ENCODE peak calls at places on chromosomes 1 and 21, in seven cellular contexts. T is neuronal stem cell, G is IMR-90, J is H9, W is mesenchymal stem cell, R is H1, B is trophoblast cell. M is an unnamed sample.
A peak's percentile ranks its signal among the peaks of the same experiment; 100 is the strongest.

GRCh38 chr1:151047925-151048644 is 534 bp downstream of the C1orf56 start:
- DNase-seq in T (peak; percentile 49), G (peak; percentile 57), J (peak; percentile 87), W (peak; percentile 77), R (peak; percentile 85), B (peak; percentile 20), M (peak; percentile 89)

GRCh38 chr1:26827205-26827604 is 717 bp downstream of the ZDHHC18 start:
- DNase-seq in T (no peak), G (no peak), J (no peak), W (no peak), R (no peak), B (no peak), M (no peak)

GRCh38 chr21:16124397-16125130 is 394.8 kb downstream of the USP25 start:
- DNase-seq in T (no peak), G (peak; percentile 89), J (no peak), W (peak; percentile 37), R (no peak), B (no peak), M (no peak)

GRCh38 chr21:33196956-33197374 is 32.8 kb upstream of the IFNAR2 start:
- DNase-seq in T (peak; percentile 78), G (peak; percentile 62), J (peak; percentile 81), W (peak; percentile 73), R (peak; percentile 77), B (peak; percentile 56), M (peak; percentile 87)

GRCh38 chr21:45499970-45500575 is 42.2 kb downstream of the SLC19A1 start:
- DNase-seq in T (no peak), G (no peak), J (no peak), W (no peak), R (no peak), B (no peak), M (no peak)

GRCh38 chr1:24502168-24503002 is at the start of gene RCAN3:
- DNase-seq in T (peak; percentile 65), G (peak; percentile 75), J (peak; percentile 87), W (peak; percentile 84), R (peak; percentile 88), B (peak; percentile 90), M (peak; percentile 95)

GRCh38 chr1:230069813-230070212 is 2.8 kb downstream of the GALNT2 start:
- DNase-seq in T (no peak), G (no peak), J (no peak), W (no peak), R (peak; percentile 32), B (no peak), M (no peak)

GRCh38 chr21:41957991-41958766 is 4.4 kb upstream of the C2CD2 start:
- DNase-seq in T (no peak), G (peak; percentile 98), J (no peak), W (peak; percentile 94), R (no peak), B (peak; percentile 83), M (peak; percentile 75)

GRCh38 chr1:117060441-117061317 is 553 bp downstream of the TTF2 start:
- DNase-seq in T (no peak), G (peak; percentile 34), J (no peak), W (peak; percentile 73), R (no peak), B (no peak), M (peak; percentile 75)

DNA sequence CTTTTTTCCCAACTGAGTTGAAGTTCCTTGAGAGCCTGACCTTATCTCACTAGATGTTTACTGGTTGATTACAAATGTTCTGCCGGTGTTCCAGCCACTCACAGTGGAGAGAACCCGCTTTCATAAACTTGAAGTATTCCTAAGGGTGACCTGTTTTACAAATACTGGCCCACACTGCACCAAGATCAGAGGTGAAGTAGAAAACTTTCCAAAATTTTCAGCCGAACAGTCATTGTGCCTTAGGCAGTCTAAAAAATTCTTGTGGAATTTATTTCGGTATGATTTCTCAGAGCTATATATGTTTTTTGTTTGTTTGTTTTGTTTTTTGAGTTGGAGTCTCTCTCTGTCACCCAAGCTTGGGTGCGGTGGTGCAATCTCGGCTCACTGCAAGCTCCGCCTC is 44.9 kb upstream of the GUCA2B start:
- DNase-seq in T (no peak), G (no peak), J (no peak), W (no peak), R (no peak), B (peak; percentile 80), M (no peak)
- H3K23ac ChIP-seq in T (no peak overlapping the region), G (no peak overlapping the region), J (no peak overlapping the region), W (no peak overlapping the region), R (no peak overlapping the region), B (no peak overlapping the region), M (no peak overlapping the region)

GRCh38 chr1:182789138-182790076 is at the start of gene NPL:
- DNase-seq in T (peak; percentile 68), G (peak; percentile 50), J (peak; percentile 80), W (peak; percentile 82), R (peak; percentile 87), B (peak; percentile 64), M (peak; percentile 79)
- H2BK5ac ChIP-seq in T (no peak within 1 kb of the TSS), G (no peak within 1 kb of the TSS), J (no peak within 1 kb of the TSS), W (no peak within 1 kb of the TSS), R (no peak within 1 kb of the TSS), B (no peak within 1 kb of the TSS), M (no peak within 1 kb of the TSS)

GRCh38 chr1:12477301-12477700 is 140.7 kb downstream of the DHRS3 start:
- DNase-seq in T (no peak), G (no peak), J (no peak), W (no peak), R (no peak), B (no peak), M (no peak)
- H3K23ac ChIP-seq in T (no peak overlapping the region), G (peak overlapping the region; percentile 5), J (no peak overlapping the region), W (no peak overlapping the region), R (no peak overlapping the region), B (no peak overlapping the region), M (no peak overlapping the region)

GRCh38 chr1:39269349-39269748 is 64.9 kb downstream of the MACF1 start:
- DNase-seq in T (no peak), G (no peak), J (no peak), W (no peak), R (no peak), B (no peak), M (no peak)
- H2BK5ac ChIP-seq in T (no peak overlapping the region), G (peak overlapping the region; percentile 60), J (no peak overlapping the region), W (no peak overlapping the region), R (peak overlapping the region; percentile 79), B (no peak overlapping the region), M (no peak overlapping the region)

GRCh38 chr1:74407902-74408301 is 104.5 kb downstream of the LRRC53 start:
- DNase-seq in T (no peak), G (no peak), J (no peak), W (no peak), R (no peak), B (no peak), M (no peak)
- H3K23ac ChIP-seq in T (no peak overlapping the region), G (no peak overlapping the region), J (no peak overlapping the region), W (no peak overlapping the region), R (no peak overlapping the region), B (no peak overlapping the region), M (no peak overlapping the region)

GRCh38 chr1:28380394-28380793 is 10.9 kb downstream of the PHACTR4 start:
- DNase-seq in T (no peak), G (no peak), J (no peak), W (no peak), R (no peak), B (no peak), M (no peak)

GRCh38 chr1:28374297-28374696 is 4.8 kb downstream of the PHACTR4 start:
- DNase-seq in T (no peak), G (peak; percentile 82), J (no peak), W (no peak), R (no peak), B (no peak), M (peak; percentile 35)

DNA sequence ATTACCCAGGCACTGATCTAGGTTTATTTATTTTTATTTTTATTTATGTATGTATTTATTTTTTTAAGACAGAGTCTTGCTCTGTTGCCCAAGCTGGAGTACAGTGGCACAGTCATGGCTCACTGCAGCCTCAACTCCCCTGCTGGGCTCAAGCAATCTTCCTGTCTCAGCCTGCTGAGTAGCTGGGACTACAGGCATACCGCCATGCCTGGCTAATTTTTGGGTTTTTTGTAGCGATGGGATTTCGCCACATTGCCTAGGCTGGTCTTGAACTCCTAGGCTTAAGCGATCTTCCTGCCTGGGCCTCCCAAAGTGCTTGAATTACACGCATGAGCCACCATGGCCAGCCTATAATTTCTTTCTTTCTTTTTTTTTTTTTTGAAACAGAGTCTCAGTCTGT is 9.4 kb downstream of the PHACTR4 start:
- DNase-seq in T (no peak), G (no peak), J (no peak), W (no peak), R (no peak), B (no peak), M (no peak)
- H2BK5ac ChIP-seq in T (no peak overlapping the region), G (no peak overlapping the region), J (no peak overlapping the region), W (no peak overlapping the region), R (no peak overlapping the region), B (no peak overlapping the region), M (no peak overlapping the region)